ENCODE peak calls at places on chromosomes 11 and 22, in four cellular contexts. P, T, X and H are unnamed samples.

GRCh38 chr11:64356498-64357411 is 2.2 kb upstream of the RPS6KA4 start:
- DNase-seq in P (peak; percentile 83), X (no peak), T (no peak), H (no peak)

GRCh38 chr11:32279672-32280071 is 155.7 kb downstream of the WT1 start:
- DNase-seq in T (no peak), X (no peak), P (no peak), H (no peak)

GRCh38 chr11:37972691-37973090 is 1374.7 kb upstream of the RAG2 start:
- DNase-seq in P (no peak), T (no peak), X (no peak), H (no peak)

GRCh38 chr11:10688401-10688800 is 5.2 kb downstream of the IRAG1 start:
- DNase-seq in X (no peak), T (no peak), P (no peak), H (no peak)

GRCh38 chr22:22576244-22576988 is 17.4 kb upstream of the PRAME start:
- DNase-seq in T (peak; percentile 16), X (no peak), P (peak; percentile 79), H (no peak)

GRCh38 chr11:72951193-72951592 is 137.0 kb downstream of the ATG16L2 start:
- DNase-seq in T (no peak), P (peak; percentile 65), X (no peak), H (peak; percentile 72)

GRCh38 chr11:63871962-63872832 is 33.3 kb downstream of the MARK2 start:
- DNase-seq in X (peak; percentile 63), T (peak; percentile 63), P (peak; percentile 80), H (no peak)

GRCh38 chr11:127106142-127106541 is 105.6 kb upstream of the KIRREL3 start:
- DNase-seq in T (no peak), X (no peak), P (no peak), H (no peak)

GRCh38 chr11:14969922-14970323 is 2.2 kb downstream of the CALCA start:
- DNase-seq in X (no peak), T (no peak), P (peak; percentile 68), H (peak; percentile 74)

GRCh38 chr11:90947930-90948329 is 725.1 kb upstream of the CHORDC1 start:
- DNase-seq in P (no peak), T (no peak), X (no peak), H (no peak)

GRCh38 chr11:128551641-128552335 is 35.6 kb downstream of the ETS1 start:
- DNase-seq in P (no peak), T (no peak), X (no peak), H (no peak)
- TF ChIP-seq EP300 in P (no peak), T (no peak), X (no peak), H (no peak)

GRCh38 chr11:122337241-122338176 is 221.5 kb upstream of the BLID start:
- DNase-seq in X (no peak), P (no peak), T (no peak), H (no peak)
- H3K4me3 ChIP-seq in X (no peak overlapping the region), P (no peak overlapping the region), T (no peak overlapping the region), H (no peak overlapping the region)

GRCh38 chr11:35126000-35126878 is 12.7 kb upstream of the CD44 start:
- DNase-seq in X (no peak), P (no peak), T (no peak), H (no peak)
- TF ChIP-seq EP300 in X (no peak), P (no peak), T (no peak), H (no peak)

GRCh38 chr11:12288212-12288933 is 89.0 kb upstream of the PARVA start:
- DNase-seq in X (peak; percentile 78), P (peak; percentile 90), T (peak; percentile 67), H (peak; percentile 50)
- H3K4me3 ChIP-seq in X (no peak overlapping the region), P (no peak overlapping the region), T (no peak overlapping the region), H (no peak overlapping the region)

GRCh38 chr11:35365395-35365794 is 54.0 kb downstream of the SLC1A2 start:
- DNase-seq in T (no peak), P (no peak), X (no peak), H (no peak)

GRCh38 chr11:35365961-35366360 is 53.4 kb downstream of the SLC1A2 start:
- DNase-seq in X (no peak), P (no peak), T (no peak), H (no peak)

GRCh38 chr11:35362571-35362980 is 56.8 kb downstream of the SLC1A2 start:
- DNase-seq in X (no peak), T (no peak), P (no peak), H (no peak)

GRCh38 chr11:35363246-35364100 is 55.9 kb downstream of the SLC1A2 start:
- DNase-seq in X (peak; percentile 23), T (no peak), P (no peak), H (no peak)

GRCh38 chr11:35364101-35364780 is 55.1 kb downstream of the SLC1A2 start:
- DNase-seq in X (peak; percentile 55), P (no peak), T (peak; percentile 10), H (no peak)
- TF ChIP-seq EP300 in X (no peak), P (peak; percentile 88), T (peak; percentile 57), H (no peak)